ENCODE peak calls at places on chromosomes 11 and 22, in eight cellular contexts. One of them, this sample, is unnamed.

GRCh38 chr11:61551630-61552029 is 29.2 kb downstream of the SYT7 start:
- DNase-seq in esophagus muscularis mucosa: no peak
- DNase-seq in tibial artery: no peak
- DNase-seq in uterus: no peak
- DNase-seq in caudate nucleus: no peak
- DNase-seq in colonic mucosa: no peak
- DNase-seq in GM23338: no peak
- DNase-seq in stomach: peak
- DNase-seq in this sample: no peak

GRCh38 chr11:33767624-33768023 is 6.7 kb downstream of the FBXO3 start:
- DNase-seq in tibial artery: no peak
- DNase-seq in stomach: no peak
- DNase-seq in uterus: no peak
- DNase-seq in esophagus muscularis mucosa: no peak
- DNase-seq in colonic mucosa: no peak
- DNase-seq in GM23338: no peak
- DNase-seq in caudate nucleus: no peak
- DNase-seq in this sample: no peak

GRCh38 chr22:27460596-27461347 is 340.8 kb downstream of the MN1 start:
- DNase-seq in GM23338: peak
- DNase-seq in esophagus muscularis mucosa: no peak
- DNase-seq in uterus: peak
- DNase-seq in stomach: no peak
- DNase-seq in caudate nucleus: no peak
- DNase-seq in tibial artery: peak
- DNase-seq in colonic mucosa: no peak
- DNase-seq in this sample: no peak

GRCh38 chr22:31286360-31287255 is 5.7 kb downstream of the PIK3IP1 start:
- DNase-seq in uterus: no peak
- DNase-seq in GM23338: no peak
- DNase-seq in stomach: no peak
- DNase-seq in caudate nucleus: no peak
- DNase-seq in tibial artery: no peak
- DNase-seq in colonic mucosa: peak
- DNase-seq in esophagus muscularis mucosa: no peak
- DNase-seq in this sample: no peak

GRCh38 chr22:46589141-46589748 is 30.9 kb upstream of the GRAMD4 start:
- DNase-seq in stomach: no peak
- DNase-seq in tibial artery: no peak
- DNase-seq in caudate nucleus: no peak
- DNase-seq in esophagus muscularis mucosa: no peak
- DNase-seq in colonic mucosa: no peak
- DNase-seq in uterus: no peak
- DNase-seq in GM23338: no peak
- DNase-seq in this sample: no peak

GRCh38 chr11:100329352-100329751 is 357.7 kb upstream of the ARHGAP42 start:
- DNase-seq in colonic mucosa: no peak
- DNase-seq in tibial artery: no peak
- DNase-seq in stomach: no peak
- DNase-seq in GM23338: no peak
- DNase-seq in uterus: no peak
- DNase-seq in caudate nucleus: no peak
- DNase-seq in esophagus muscularis mucosa: no peak
- DNase-seq in this sample: no peak

GRCh38 chr11:45450189-45450588 is 164.0 kb upstream of the SYT13 start:
- DNase-seq in colonic mucosa: no peak
- DNase-seq in GM23338: no peak
- DNase-seq in caudate nucleus: no peak
- DNase-seq in stomach: no peak
- DNase-seq in esophagus muscularis mucosa: no peak
- DNase-seq in uterus: no peak
- DNase-seq in tibial artery: no peak
- DNase-seq in this sample: no peak

GRCh38 chr11:126197277-126197939 is 14.0 kb downstream of the RPUSD4 start:
- DNase-seq in GM23338: no peak
- DNase-seq in colonic mucosa: no peak
- DNase-seq in caudate nucleus: no peak
- DNase-seq in tibial artery: no peak
- DNase-seq in esophagus muscularis mucosa: no peak
- DNase-seq in uterus: no peak
- DNase-seq in stomach: peak
- DNase-seq in this sample: no peak

GRCh38 chr22:24421428-24421931 is 5.9 kb upstream of the ADORA2A start:
- DNase-seq in stomach: no peak
- DNase-seq in tibial artery: no peak
- DNase-seq in uterus: no peak
- DNase-seq in esophagus muscularis mucosa: no peak
- DNase-seq in GM23338: peak
- DNase-seq in caudate nucleus: no peak
- DNase-seq in colonic mucosa: no peak
- DNase-seq in this sample: no peak

GRCh38 chr11:22193348-22194051 is 615 bp downstream of the ANO5 start:
- DNase-seq in uterus: peak
- DNase-seq in caudate nucleus: peak
- DNase-seq in esophagus muscularis mucosa: no peak
- DNase-seq in stomach: peak
- DNase-seq in GM23338: peak
- DNase-seq in colonic mucosa: peak
- DNase-seq in tibial artery: peak
- DNase-seq in this sample: peak

GRCh38 chr22:47943729-47944700 is 1181.6 kb downstream of the TBC1D22A start:
- DNase-seq in GM23338: no peak
- DNase-seq in caudate nucleus: no peak
- DNase-seq in tibial artery: no peak
- DNase-seq in uterus: no peak
- DNase-seq in colonic mucosa: no peak
- DNase-seq in esophagus muscularis mucosa: peak
- DNase-seq in stomach: no peak
- DNase-seq in this sample: no peak

GRCh38 chr11:69000391-69000790 is 12.7 kb downstream of the MRGPRF start:
- DNase-seq in tibial artery: no peak
- DNase-seq in GM23338: no peak
- DNase-seq in colonic mucosa: no peak
- DNase-seq in uterus: no peak
- DNase-seq in esophagus muscularis mucosa: no peak
- DNase-seq in stomach: no peak
- DNase-seq in caudate nucleus: no peak
- DNase-seq in this sample: no peak

GRCh38 chr22:44395116-44396005 is 82.6 kb upstream of the SHISAL1 start:
- DNase-seq in colonic mucosa: no peak
- DNase-seq in tibial artery: peak
- DNase-seq in stomach: peak
- DNase-seq in uterus: peak
- DNase-seq in caudate nucleus: no peak
- DNase-seq in GM23338: no peak
- DNase-seq in esophagus muscularis mucosa: no peak
- DNase-seq in this sample: no peak

GRCh38 chr22:48750826-48751440 is 1076.7 kb downstream of the BRD1 start:
- DNase-seq in caudate nucleus: no peak
- DNase-seq in colonic mucosa: no peak
- DNase-seq in uterus: no peak
- DNase-seq in tibial artery: no peak
- DNase-seq in GM23338: no peak
- DNase-seq in stomach: peak
- DNase-seq in esophagus muscularis mucosa: peak
- DNase-seq in this sample: peak

GRCh38 chr22:19892925-19893324 is 38.3 kb upstream of the GNB1L start:
- DNase-seq in esophagus muscularis mucosa: no peak
- DNase-seq in uterus: no peak
- DNase-seq in colonic mucosa: no peak
- DNase-seq in tibial artery: no peak
- DNase-seq in caudate nucleus: no peak
- DNase-seq in stomach: no peak
- DNase-seq in GM23338: no peak
- DNase-seq in this sample: no peak

GRCh38 chr11:44402466-44403075 is 92.6 kb upstream of the ALX4 start:
- DNase-seq in GM23338: no peak
- DNase-seq in colonic mucosa: no peak
- DNase-seq in caudate nucleus: no peak
- DNase-seq in stomach: no peak
- DNase-seq in uterus: no peak
- DNase-seq in esophagus muscularis mucosa: no peak
- DNase-seq in tibial artery: no peak
- DNase-seq in this sample: no peak

GRCh38 chr11:23217072-23217471 is 356.8 kb upstream of the CCDC179 start:
- DNase-seq in stomach: no peak
- DNase-seq in esophagus muscularis mucosa: no peak
- DNase-seq in caudate nucleus: no peak
- DNase-seq in GM23338: no peak
- DNase-seq in colonic mucosa: no peak
- DNase-seq in uterus: no peak
- DNase-seq in tibial artery: no peak
- DNase-seq in this sample: no peak

GRCh38 chr11:68950776-68951175 is 30.0 kb downstream of the MRGPRD start:
- DNase-seq in GM23338: peak
- DNase-seq in caudate nucleus: no peak
- DNase-seq in esophagus muscularis mucosa: no peak
- DNase-seq in uterus: no peak
- DNase-seq in tibial artery: no peak
- DNase-seq in stomach: no peak
- DNase-seq in colonic mucosa: no peak
- DNase-seq in this sample: no peak

GRCh38 chr22:38127869-38128268 is 17.4 kb upstream of the BAIAP2L2 start:
- DNase-seq in esophagus muscularis mucosa: no peak
- DNase-seq in tibial artery: no peak
- DNase-seq in uterus: no peak
- DNase-seq in GM23338: no peak
- DNase-seq in stomach: no peak
- DNase-seq in caudate nucleus: no peak
- DNase-seq in colonic mucosa: no peak
- DNase-seq in this sample: no peak

GRCh38 chr11:19508166-19508565 is 204.5 kb upstream of the NAV2 start:
- DNase-seq in caudate nucleus: no peak
- DNase-seq in esophagus muscularis mucosa: no peak
- DNase-seq in colonic mucosa: peak
- DNase-seq in uterus: no peak
- DNase-seq in tibial artery: no peak
- DNase-seq in GM23338: no peak
- DNase-seq in stomach: peak
- DNase-seq in this sample: no peak
- H3K27ac ChIP-seq in caudate nucleus: no peak
- H3K27ac ChIP-seq in esophagus muscularis mucosa: no peak
- H3K27ac ChIP-seq in colonic mucosa: no peak
- H3K27ac ChIP-seq in uterus: no peak
- H3K27ac ChIP-seq in tibial artery: no peak
- H3K27ac ChIP-seq in GM23338: no peak
- H3K27ac ChIP-seq in stomach: no peak
- H3K27ac ChIP-seq in this sample: no peak

GRCh38 chr11:6634534-6634933 is 15.3 kb upstream of the TPP1 start:
- DNase-seq in esophagus muscularis mucosa: no peak
- DNase-seq in stomach: no peak
- DNase-seq in caudate nucleus: no peak
- DNase-seq in colonic mucosa: no peak
- DNase-seq in uterus: no peak
- DNase-seq in GM23338: no peak
- DNase-seq in tibial artery: no peak
- DNase-seq in this sample: no peak
- H3K27ac ChIP-seq in esophagus muscularis mucosa: peak
- H3K27ac ChIP-seq in stomach: no peak
- H3K27ac ChIP-seq in caudate nucleus: peak
- H3K27ac ChIP-seq in colonic mucosa: peak
- H3K27ac ChIP-seq in uterus: peak
- H3K27ac ChIP-seq in GM23338: no peak
- H3K27ac ChIP-seq in tibial artery: no peak
- H3K27ac ChIP-seq in this sample: peak

DNA sequence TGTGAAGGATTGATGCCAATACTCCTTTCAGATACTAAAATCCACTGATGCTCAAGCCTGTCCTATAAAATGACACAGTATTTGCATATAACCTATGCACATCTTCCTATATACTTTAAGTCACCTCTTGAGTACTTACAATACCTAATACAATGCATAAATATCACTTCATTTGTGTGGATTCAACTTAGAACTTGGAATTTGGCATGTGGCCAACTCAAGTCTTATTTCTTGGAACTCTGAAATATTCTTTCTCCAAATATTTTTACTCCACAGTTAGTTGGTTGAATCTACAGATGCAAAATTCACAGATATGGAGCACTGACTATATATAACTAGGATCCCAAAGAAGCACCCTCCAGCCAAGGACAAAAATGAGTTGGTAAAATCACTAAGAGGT is 497.1 kb upstream of the TENM4 start:
- DNase-seq in uterus: no peak
- DNase-seq in GM23338: no peak
- DNase-seq in stomach: no peak
- DNase-seq in caudate nucleus: no peak
- DNase-seq in colonic mucosa: no peak
- DNase-seq in tibial artery: no peak
- DNase-seq in esophagus muscularis mucosa: no peak
- DNase-seq in this sample: no peak
- H3K27ac ChIP-seq in uterus: no peak
- H3K27ac ChIP-seq in GM23338: no peak
- H3K27ac ChIP-seq in stomach: no peak
- H3K27ac ChIP-seq in caudate nucleus: no peak
- H3K27ac ChIP-seq in colonic mucosa: no peak
- H3K27ac ChIP-seq in tibial artery: no peak
- H3K27ac ChIP-seq in esophagus muscularis mucosa: no peak
- H3K27ac ChIP-seq in this sample: no peak

GRCh38 chr22:50673231-50674126 is 856 bp downstream of the SHANK3 start:
- DNase-seq in uterus: no peak
- DNase-seq in caudate nucleus: peak
- DNase-seq in tibial artery: no peak
- DNase-seq in stomach: no peak
- DNase-seq in colonic mucosa: no peak
- DNase-seq in esophagus muscularis mucosa: peak
- DNase-seq in GM23338: peak
- DNase-seq in this sample: no peak

GRCh38 chr22:50670914-50671538 is 1.6 kb upstream of the SHANK3 start:
- DNase-seq in tibial artery: no peak
- DNase-seq in colonic mucosa: no peak
- DNase-seq in stomach: no peak
- DNase-seq in uterus: no peak
- DNase-seq in GM23338: no peak
- DNase-seq in caudate nucleus: no peak
- DNase-seq in esophagus muscularis mucosa: no peak
- DNase-seq in this sample: no peak

GRCh38 chr22:50672471-50673230 is at the start of gene SHANK3:
- DNase-seq in colonic mucosa: no peak
- DNase-seq in GM23338: peak
- DNase-seq in caudate nucleus: no peak
- DNase-seq in esophagus muscularis mucosa: no peak
- DNase-seq in tibial artery: no peak
- DNase-seq in stomach: no peak
- DNase-seq in uterus: peak
- DNase-seq in this sample: no peak

GRCh38 chr22:50671641-50672040 is 982 bp upstream of the SHANK3 start:
- DNase-seq in uterus: no peak
- DNase-seq in GM23338: no peak
- DNase-seq in stomach: no peak
- DNase-seq in colonic mucosa: no peak
- DNase-seq in esophagus muscularis mucosa: no peak
- DNase-seq in tibial artery: no peak
- DNase-seq in caudate nucleus: no peak
- DNase-seq in this sample: peak

DNA sequence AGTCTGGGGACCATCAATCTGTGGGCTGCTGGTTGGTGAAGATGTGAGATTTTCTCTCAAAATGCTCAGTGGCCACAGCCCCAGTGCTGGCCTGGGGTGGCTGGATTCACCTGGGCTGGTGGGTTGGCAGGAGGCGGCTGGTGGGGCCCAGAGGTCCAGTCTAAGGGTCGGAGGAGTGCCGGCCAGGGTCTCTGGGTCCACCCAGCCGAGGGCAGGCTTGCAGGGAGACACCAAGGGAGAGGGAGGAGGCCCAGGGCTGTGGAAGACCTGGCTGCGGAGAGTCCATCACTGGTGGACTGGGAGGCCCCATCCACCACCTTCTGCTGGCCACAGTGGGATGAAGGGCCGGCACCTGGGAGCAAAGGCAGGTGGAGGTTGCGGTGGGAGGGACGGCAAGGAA is 582 bp upstream of the SHANK3 start:
- DNase-seq in uterus: no peak
- DNase-seq in stomach: no peak
- DNase-seq in colonic mucosa: no peak
- DNase-seq in esophagus muscularis mucosa: no peak
- DNase-seq in GM23338: no peak
- DNase-seq in caudate nucleus: no peak
- DNase-seq in tibial artery: no peak
- DNase-seq in this sample: no peak
- H3K27ac ChIP-seq in uterus: peak
- H3K27ac ChIP-seq in stomach: no peak
- H3K27ac ChIP-seq in colonic mucosa: no peak
- H3K27ac ChIP-seq in esophagus muscularis mucosa: peak
- H3K27ac ChIP-seq in GM23338: no peak
- H3K27ac ChIP-seq in caudate nucleus: peak
- H3K27ac ChIP-seq in tibial artery: no peak
- H3K27ac ChIP-seq in this sample: peak